ENCODE peak calls at places on chromosomes 6 and 20, in seven cellular contexts. One of them, this sample, is unnamed.

GRCh38 chr20:23404196-23404595 is 17.1 kb downstream of the NAPB start:
- DNase-seq in pancreas: no peak
- DNase-seq in AG08395: no peak
- DNase-seq in AG04449: no peak
- DNase-seq in ELR: peak
- DNase-seq in NCI-H1694 treated with DMSO at 0.1 percent for 48 hours: no peak
- DNase-seq in T-helper 1 cell: no peak
- DNase-seq in this sample: no peak

GRCh38 chr6:14689639-14690038 is 556.2 kb upstream of the JARID2 start:
- DNase-seq in AG04449: no peak
- DNase-seq in ELR: no peak
- DNase-seq in T-helper 1 cell: no peak
- DNase-seq in NCI-H1694 treated with DMSO at 0.1 percent for 48 hours: no peak
- DNase-seq in pancreas: no peak
- DNase-seq in AG08395: no peak
- DNase-seq in this sample: no peak

GRCh38 chr6:138691595-138692057 is 81.9 kb upstream of the CCDC28A start:
- DNase-seq in ELR: peak
- DNase-seq in T-helper 1 cell: no peak
- DNase-seq in AG08395: peak
- DNase-seq in NCI-H1694 treated with DMSO at 0.1 percent for 48 hours: no peak
- DNase-seq in AG04449: peak
- DNase-seq in pancreas: no peak
- DNase-seq in this sample: peak

GRCh38 chr6:21666200-21666671 is 72.7 kb downstream of the SOX4 start:
- DNase-seq in NCI-H1694 treated with DMSO at 0.1 percent for 48 hours: no peak
- DNase-seq in T-helper 1 cell: no peak
- DNase-seq in pancreas: no peak
- DNase-seq in AG08395: peak
- DNase-seq in AG04449: no peak
- DNase-seq in ELR: no peak
- DNase-seq in this sample: no peak

GRCh38 chr6:7912736-7913517 is 2.3 kb upstream of the TXNDC5 start:
- DNase-seq in pancreas: no peak
- DNase-seq in NCI-H1694 treated with DMSO at 0.1 percent for 48 hours: no peak
- DNase-seq in T-helper 1 cell: no peak
- DNase-seq in AG04449: no peak
- DNase-seq in AG08395: no peak
- DNase-seq in ELR: no peak
- DNase-seq in this sample: no peak

GRCh38 chr6:20534906-20535305 is 649 bp downstream of the CDKAL1 start:
- DNase-seq in ELR: peak
- DNase-seq in T-helper 1 cell: no peak
- DNase-seq in AG04449: no peak
- DNase-seq in pancreas: no peak
- DNase-seq in NCI-H1694 treated with DMSO at 0.1 percent for 48 hours: no peak
- DNase-seq in AG08395: peak
- DNase-seq in this sample: no peak

GRCh38 chr6:36914227-36914794 is 28.6 kb downstream of the C6orf89 start:
- DNase-seq in pancreas: peak
- DNase-seq in T-helper 1 cell: no peak
- DNase-seq in NCI-H1694 treated with DMSO at 0.1 percent for 48 hours: no peak
- DNase-seq in AG04449: no peak
- DNase-seq in ELR: peak
- DNase-seq in AG08395: peak
- DNase-seq in this sample: no peak

GRCh38 chr6:140571139-140571538 is 1196.7 kb upstream of the CITED2 start:
- DNase-seq in pancreas: no peak
- DNase-seq in T-helper 1 cell: no peak
- DNase-seq in AG08395: peak
- DNase-seq in ELR: no peak
- DNase-seq in NCI-H1694 treated with DMSO at 0.1 percent for 48 hours: no peak
- DNase-seq in AG04449: peak
- DNase-seq in this sample: no peak

GRCh38 chr6:167448378-167448777 is 123.5 kb downstream of the TTLL2 start:
- DNase-seq in T-helper 1 cell: no peak
- DNase-seq in NCI-H1694 treated with DMSO at 0.1 percent for 48 hours: no peak
- DNase-seq in AG08395: no peak
- DNase-seq in ELR: no peak
- DNase-seq in pancreas: no peak
- DNase-seq in AG04449: no peak
- DNase-seq in this sample: no peak